ENCODE peak calls at places on chromosomes 16 and 17, in nine cellular contexts. O is H54; E is H9; L is left colon; V is T-helper 9 cell; F is left ventricle myocardium superior; R is fibroblast of lung; W is Jurkat, Clone E6-1; X is cardiac fibroblast. P is an unnamed sample.

GRCh38 chr17:43092891-43093290 is 32.3 kb downstream of the BRCA1 start:
- DNase-seq in X (peak), E (no peak), O (no peak), W (no peak), R (no peak), F (no peak), V (no peak), L (no peak), P (peak)

GRCh38 chr17:38550661-38551060 is 55.1 kb downstream of the SRCIN1 start:
- DNase-seq in V (no peak), E (no peak), L (no peak), R (peak), W (no peak), O (peak), X (peak), F (peak), P (no peak)

GRCh38 chr17:73639926-73640325 is 4.3 kb downstream of the SDK2 start:
- DNase-seq in O (no peak), V (no peak), F (no peak), W (no peak), R (no peak), E (peak), L (no peak), X (no peak), P (no peak)

GRCh38 chr16:1426734-1427451 is 4.0 kb upstream of the PERCC1 start:
- DNase-seq in R (no peak), L (no peak), X (no peak), F (no peak), W (no peak), O (no peak), V (no peak), E (peak), P (no peak)

GRCh38 chr16:5838725-5839124 is 741.1 kb upstream of the EEF2KMT start:
- DNase-seq in E (no peak), V (no peak), F (no peak), W (no peak), O (no peak), R (no peak), L (no peak), X (no peak), P (no peak)

GRCh38 chr16:31700200-31700529 is 172.5 kb downstream of the AHSP start:
- DNase-seq in E (peak), R (no peak), W (no peak), O (no peak), L (no peak), X (no peak), V (no peak), F (no peak), P (no peak)

GRCh38 chr16:81551141-81551808 is 106.7 kb downstream of the CMIP start:
- DNase-seq in L (no peak), V (no peak), O (peak), F (no peak), E (no peak), R (no peak), W (no peak), X (peak), P (peak)

GRCh38 chr17:39281806-39282205 is 56.1 kb upstream of the STAC2 start:
- DNase-seq in O (no peak), X (peak), W (no peak), F (no peak), L (no peak), R (no peak), E (no peak), V (no peak), P (no peak)

GRCh38 chr16:67444259-67445125 is 13.6 kb downstream of the HSD11B2 start:
- DNase-seq in W (no peak), F (no peak), R (no peak), L (no peak), V (no peak), E (peak), X (no peak), O (no peak), P (no peak)

GRCh38 chr17:42287305-42288077 is 807 bp upstream of the STAT5A start:
- DNase-seq in O (no peak), L (peak), E (peak), F (peak), X (no peak), W (no peak), V (peak), R (peak), P (no peak)